ENCODE peak calls at places on chromosomes 5 and 9, in seven cellular contexts. One of them, this sample, is unnamed.

GRCh38 chr9:69421908-69422801 is 97.1 kb downstream of the ENTREP1 start:
- DNase-seq in BE2C: peak
- DNase-seq in activated CD4-positive, alpha-beta memory T cell treated with anti-CD3 and anti-CD28 coated beads for 36 hours: peak
- DNase-seq in nephron progenitor cell: peak
- DNase-seq in fibroblast of the conjunctiva: peak
- DNase-seq in Caki2: peak
- DNase-seq in K562: peak
- DNase-seq in this sample: peak

GRCh38 chr9:136719212-136719880 is 7.0 kb downstream of the DIPK1B start:
- DNase-seq in activated CD4-positive, alpha-beta memory T cell treated with anti-CD3 and anti-CD28 coated beads for 36 hours: no peak
- DNase-seq in K562: no peak
- DNase-seq in BE2C: no peak
- DNase-seq in fibroblast of the conjunctiva: no peak
- DNase-seq in Caki2: no peak
- DNase-seq in nephron progenitor cell: no peak
- DNase-seq in this sample: peak

GRCh38 chr5:75681125-75681830 is 36.0 kb downstream of the POC5 start:
- DNase-seq in BE2C: no peak
- DNase-seq in K562: peak
- DNase-seq in activated CD4-positive, alpha-beta memory T cell treated with anti-CD3 and anti-CD28 coated beads for 36 hours: no peak
- DNase-seq in nephron progenitor cell: no peak
- DNase-seq in fibroblast of the conjunctiva: peak
- DNase-seq in Caki2: peak
- DNase-seq in this sample: no peak

GRCh38 chr5:53381-54174 is 38.4 kb upstream of the PLEKHG4B start:
- DNase-seq in K562: peak
- DNase-seq in Caki2: peak
- DNase-seq in fibroblast of the conjunctiva: no peak
- DNase-seq in activated CD4-positive, alpha-beta memory T cell treated with anti-CD3 and anti-CD28 coated beads for 36 hours: peak
- DNase-seq in nephron progenitor cell: peak
- DNase-seq in BE2C: peak
- DNase-seq in this sample: peak

GRCh38 chr5:177456591-177456964 is 10.0 kb downstream of the PRR7 start:
- DNase-seq in BE2C: no peak
- DNase-seq in nephron progenitor cell: no peak
- DNase-seq in K562: no peak
- DNase-seq in Caki2: no peak
- DNase-seq in activated CD4-positive, alpha-beta memory T cell treated with anti-CD3 and anti-CD28 coated beads for 36 hours: no peak
- DNase-seq in fibroblast of the conjunctiva: no peak
- DNase-seq in this sample: no peak

GRCh38 chr5:179327026-179327735 is 18.1 kb downstream of the ADAMTS2 start:
- DNase-seq in fibroblast of the conjunctiva: no peak
- DNase-seq in BE2C: no peak
- DNase-seq in nephron progenitor cell: no peak
- DNase-seq in Caki2: no peak
- DNase-seq in K562: no peak
- DNase-seq in activated CD4-positive, alpha-beta memory T cell treated with anti-CD3 and anti-CD28 coated beads for 36 hours: no peak
- DNase-seq in this sample: no peak

GRCh38 chr5:124806026-124806856 is 59.8 kb upstream of the ZNF608 start:
- DNase-seq in Caki2: peak
- DNase-seq in K562: peak
- DNase-seq in fibroblast of the conjunctiva: peak
- DNase-seq in BE2C: peak
- DNase-seq in activated CD4-positive, alpha-beta memory T cell treated with anti-CD3 and anti-CD28 coated beads for 36 hours: no peak
- DNase-seq in nephron progenitor cell: peak
- DNase-seq in this sample: peak

GRCh38 chr5:177319913-177320588 is 8.4 kb upstream of the MXD3 start:
- DNase-seq in activated CD4-positive, alpha-beta memory T cell treated with anti-CD3 and anti-CD28 coated beads for 36 hours: peak
- DNase-seq in BE2C: no peak
- DNase-seq in nephron progenitor cell: no peak
- DNase-seq in Caki2: no peak
- DNase-seq in fibroblast of the conjunctiva: no peak
- DNase-seq in K562: no peak
- DNase-seq in this sample: no peak

GRCh38 chr9:137368431-137369110 is 54.4 kb downstream of the EXD3 start:
- DNase-seq in Caki2: no peak
- DNase-seq in K562: no peak
- DNase-seq in nephron progenitor cell: no peak
- DNase-seq in fibroblast of the conjunctiva: no peak
- DNase-seq in BE2C: no peak
- DNase-seq in activated CD4-positive, alpha-beta memory T cell treated with anti-CD3 and anti-CD28 coated beads for 36 hours: no peak
- DNase-seq in this sample: no peak

GRCh38 chr5:34061993-34062392 is 19.0 kb upstream of the C1QTNF3 start:
- DNase-seq in nephron progenitor cell: no peak
- DNase-seq in Caki2: no peak
- DNase-seq in BE2C: no peak
- DNase-seq in K562: no peak
- DNase-seq in fibroblast of the conjunctiva: no peak
- DNase-seq in activated CD4-positive, alpha-beta memory T cell treated with anti-CD3 and anti-CD28 coated beads for 36 hours: no peak
- DNase-seq in this sample: no peak

GRCh38 chr9:89631381-89631780 is 26.6 kb downstream of the GADD45G start:
- DNase-seq in fibroblast of the conjunctiva: no peak
- DNase-seq in Caki2: no peak
- DNase-seq in K562: no peak
- DNase-seq in activated CD4-positive, alpha-beta memory T cell treated with anti-CD3 and anti-CD28 coated beads for 36 hours: no peak
- DNase-seq in nephron progenitor cell: no peak
- DNase-seq in BE2C: no peak
- DNase-seq in this sample: no peak

GRCh38 chr9:116154334-116154975 is 864 bp downstream of the PAPPA start:
- DNase-seq in nephron progenitor cell: peak
- DNase-seq in activated CD4-positive, alpha-beta memory T cell treated with anti-CD3 and anti-CD28 coated beads for 36 hours: no peak
- DNase-seq in fibroblast of the conjunctiva: no peak
- DNase-seq in Caki2: no peak
- DNase-seq in K562: no peak
- DNase-seq in BE2C: peak
- DNase-seq in this sample: peak

GRCh38 chr9:93125331-93125894 is 8.6 kb downstream of the NINJ1 start:
- DNase-seq in fibroblast of the conjunctiva: no peak
- DNase-seq in activated CD4-positive, alpha-beta memory T cell treated with anti-CD3 and anti-CD28 coated beads for 36 hours: no peak
- DNase-seq in Caki2: no peak
- DNase-seq in K562: no peak
- DNase-seq in nephron progenitor cell: no peak
- DNase-seq in BE2C: no peak
- DNase-seq in this sample: no peak

GRCh38 chr5:91049800-91050199 is 333.3 kb downstream of the ARRDC3 start:
- DNase-seq in fibroblast of the conjunctiva: no peak
- DNase-seq in nephron progenitor cell: no peak
- DNase-seq in Caki2: no peak
- DNase-seq in activated CD4-positive, alpha-beta memory T cell treated with anti-CD3 and anti-CD28 coated beads for 36 hours: no peak
- DNase-seq in K562: no peak
- DNase-seq in BE2C: peak
- DNase-seq in this sample: no peak

GRCh38 chr9:124390812-124391658 is 24.2 kb downstream of the PSMB7 start:
- DNase-seq in Caki2: peak
- DNase-seq in K562: peak
- DNase-seq in BE2C: no peak
- DNase-seq in nephron progenitor cell: no peak
- DNase-seq in activated CD4-positive, alpha-beta memory T cell treated with anti-CD3 and anti-CD28 coated beads for 36 hours: no peak
- DNase-seq in fibroblast of the conjunctiva: no peak
- DNase-seq in this sample: peak

GRCh38 chr9:118829334-118829733 is 539.9 kb downstream of the BRINP1 start:
- DNase-seq in nephron progenitor cell: no peak
- DNase-seq in activated CD4-positive, alpha-beta memory T cell treated with anti-CD3 and anti-CD28 coated beads for 36 hours: no peak
- DNase-seq in fibroblast of the conjunctiva: no peak
- DNase-seq in BE2C: no peak
- DNase-seq in Caki2: peak
- DNase-seq in K562: no peak
- DNase-seq in this sample: no peak

This sample was measured in ELF-1.